ENCODE peak calls at places on chromosome 5, in six cellular contexts. R is sigmoid colon, X is transverse colon, C is HepG2, W is ovary, Q is A549. F is an unnamed sample.

GRCh38 chr5:145855842-145856267 is 17.0 kb downstream of the GRXCR2 start:
- DNase-seq in R (no peak), X (no peak), C (peak), W (no peak), Q (no peak), F (no peak)

GRCh38 chr5:172502969-172503368 is 48.6 kb upstream of the SH3PXD2B start:
- DNase-seq in R (peak), X (no peak), C (peak), W (no peak), Q (peak), F (no peak)

GRCh38 chr5:80619081-80619480 is 35.4 kb upstream of the MSH3 start:
- DNase-seq in R (no peak), X (no peak), C (no peak), W (no peak), Q (no peak), F (no peak)

GRCh38 chr5:178793156-178793555 is 62.7 kb upstream of the ZNF354A start:
- DNase-seq in R (peak), X (peak), C (peak), W (no peak), Q (no peak), F (no peak)

GRCh38 chr5:1551426-1551825 is 27.7 kb upstream of the LPCAT1 start:
- DNase-seq in R (no peak), X (no peak), C (no peak), W (no peak), Q (no peak), F (no peak)

GRCh38 chr5:112467467-112467866 is 48.4 kb upstream of the EPB41L4A start:
- DNase-seq in R (no peak), X (no peak), C (no peak), W (no peak), Q (no peak), F (no peak)

GRCh38 chr5:142097681-142098080 is 10.9 kb upstream of the NDFIP1 start:
- DNase-seq in R (no peak), X (no peak), C (no peak), W (no peak), Q (no peak), F (no peak)

GRCh38 chr5:151023651-151024050 is 3.3 kb downstream of the GPX3 start:
- DNase-seq in R (peak), X (peak), C (no peak), W (peak), Q (no peak), F (peak)

GRCh38 chr5:180862645-180863044 is 1.6 kb upstream of the ZFP62 start:
- DNase-seq in R (no peak), X (no peak), C (no peak), W (no peak), Q (no peak), F (no peak)

GRCh38 chr5:178234753-178235599 is 2.4 kb upstream of the PHYKPL start:
- DNase-seq in R (peak), X (peak), C (peak), W (peak), Q (peak), F (peak)

GRCh38 chr5:150320048-150320555 is 17.4 kb upstream of the ARSI start:
- DNase-seq in R (peak), X (peak), C (no peak), W (peak), Q (peak), F (peak)

GRCh38 chr5:134371834-134372340 is 518 bp downstream of the UBE2B start:
- DNase-seq in R (peak), X (peak), C (peak), W (peak), Q (peak), F (peak)

GRCh38 chr5:123124495-123125171 is 35.6 kb downstream of the PRDM6 start:
- DNase-seq in R (no peak), X (no peak), C (no peak), W (no peak), Q (no peak), F (no peak)

GRCh38 chr5:158933494-158934318 is 166.0 kb downstream of the EBF1 start:
- DNase-seq in R (no peak), X (no peak), C (no peak), W (no peak), Q (no peak), F (no peak)

GRCh38 chr5:137315534-137316345 is 183.4 kb downstream of the SPOCK1 start:
- DNase-seq in R (peak), X (no peak), C (no peak), W (no peak), Q (no peak), F (no peak)

GRCh38 chr5:137313526-137314175 is 185.5 kb downstream of the SPOCK1 start:
- DNase-seq in R (no peak), X (no peak), C (no peak), W (no peak), Q (no peak), F (no peak)

GRCh38 chr5:137320056-137321045 is 178.8 kb downstream of the SPOCK1 start:
- DNase-seq in R (no peak), X (no peak), C (peak), W (no peak), Q (peak), F (no peak)

GRCh38 chr5:137316346-137316736 is 182.8 kb downstream of the SPOCK1 start:
- DNase-seq in R (no peak), X (no peak), C (no peak), W (no peak), Q (no peak), F (no peak)

DNA sequence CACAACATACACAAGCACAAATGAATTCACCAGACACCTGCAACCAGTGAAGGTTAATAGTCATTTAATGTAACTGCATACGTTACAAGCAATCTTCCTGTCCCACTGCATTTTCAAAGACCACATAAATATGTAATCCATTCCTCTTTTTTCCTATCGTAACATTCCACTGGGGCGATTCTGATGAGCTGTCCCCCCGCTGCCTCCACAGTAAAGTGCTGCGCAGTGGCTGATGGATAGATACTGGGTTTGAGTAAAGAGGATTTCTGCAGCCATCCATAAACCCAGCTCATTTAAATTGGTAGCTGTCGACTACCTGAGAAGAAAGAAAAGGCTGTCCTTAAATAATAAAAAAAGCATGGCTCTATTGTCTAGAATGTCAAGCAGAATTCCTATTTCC is 181.1 kb downstream of the SPOCK1 start:
- DNase-seq in R (no peak), X (no peak), C (no peak), W (no peak), Q (no peak), F (no peak)
- TF ChIP-seq EP300 in R (no peak), X (no peak), C (no peak), W (no peak), Q (no peak), F (no peak)

GRCh38 chr5:54874337-54875021 is 110.9 kb downstream of the ESM1 start:
- DNase-seq in R (no peak), X (no peak), C (no peak), W (no peak), Q (no peak), F (no peak)
- TF ChIP-seq EP300 in R (no peak), X (no peak), C (no peak), W (no peak), Q (no peak), F (no peak)

GRCh38 chr5:163503106-163504090 is 2.0 kb upstream of the MAT2B start:
- DNase-seq in R (peak), X (peak), C (peak), W (peak), Q (peak), F (no peak)

GRCh38 chr5:163505475-163506457 is at the start of gene MAT2B:
- DNase-seq in R (peak), X (peak), C (peak), W (peak), Q (peak), F (peak)

GRCh38 chr5:163506726-163507125 is 1.3 kb downstream of the MAT2B start:
- DNase-seq in R (no peak), X (no peak), C (no peak), W (no peak), Q (no peak), F (no peak)

GRCh38 chr5:163505049-163505474 is 357 bp upstream of the MAT2B start:
- DNase-seq in R (no peak), X (no peak), C (no peak), W (peak), Q (no peak), F (no peak)

DNA sequence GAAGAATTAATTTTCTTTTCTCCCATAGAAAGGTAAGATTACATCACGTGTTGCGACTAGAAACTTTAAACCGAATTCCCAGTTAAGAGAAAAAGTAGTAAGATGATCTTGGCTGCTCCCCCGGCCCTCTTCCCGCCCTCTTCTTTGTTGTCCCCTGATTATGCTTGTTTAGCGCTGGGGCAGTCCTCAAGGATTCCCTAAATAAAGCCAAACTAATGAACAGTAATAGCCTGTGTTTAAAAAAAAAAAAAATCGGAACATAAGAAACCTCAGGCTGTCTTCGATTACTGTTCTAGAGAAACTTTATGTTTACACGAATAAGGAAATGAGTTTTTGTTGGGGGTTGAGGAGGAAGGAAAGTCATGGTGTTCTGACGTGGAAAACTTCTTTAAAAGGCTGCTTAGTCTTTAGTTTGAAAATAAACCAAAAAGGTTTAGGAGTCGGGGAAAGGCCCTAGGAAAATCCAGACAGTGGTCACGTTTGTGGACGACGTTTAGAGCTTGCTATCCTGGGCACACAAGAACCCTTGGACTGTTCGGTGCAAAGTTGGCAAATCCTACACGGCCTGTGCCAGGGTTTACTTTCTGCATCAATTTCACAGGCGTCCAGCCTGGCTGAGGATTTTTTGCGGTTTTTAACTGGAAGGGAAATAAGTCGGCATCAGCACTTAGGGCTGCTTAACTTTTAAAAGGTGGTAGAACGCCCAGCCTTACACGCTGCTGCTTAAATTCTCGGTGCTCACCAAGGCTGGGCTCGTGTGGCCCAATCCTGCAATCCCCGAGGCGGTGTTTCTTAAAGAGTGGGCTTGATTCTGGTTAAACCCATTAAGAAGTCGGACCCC is 1.1 kb upstream of the MAT2B start:
- DNase-seq in R (peak), X (peak), C (peak), W (peak), Q (no peak), F (peak)
- TF ChIP-seq EP300 in R (no peak), X (no peak), C (no peak), W (no peak), Q (no peak), F (peak)

GRCh38 chr5:65925601-65926275 is 637 bp upstream of the ERBIN start:
- DNase-seq in R (peak), X (peak), C (peak), W (peak), Q (peak), F (peak)
- TF ChIP-seq EP300 in R (no peak), X (no peak), C (peak), W (no peak), Q (no peak), F (peak)

GRCh38 chr5:33850100-33850594 is 41.6 kb downstream of the ADAMTS12 start:
- DNase-seq in R (no peak), X (no peak), C (peak), W (no peak), Q (no peak), F (no peak)
- TF ChIP-seq EP300 in R (no peak), X (no peak), C (no peak), W (no peak), Q (no peak), F (no peak)